ENCODE peak calls at places on chromosomes 13 and 19, in eight cellular contexts. One of them, this sample, is unnamed.

GRCh38 chr19:37992761-37993160 is 85.8 kb downstream of the SIPA1L3 start:
- DNase-seq in HCT116: no peak
- DNase-seq in HFF-Myc: no peak
- DNase-seq in endodermal cell: no peak
- DNase-seq in choroid plexus epithelial cell: no peak
- DNase-seq in dorsolateral prefrontal cortex: no peak
- DNase-seq in GM12865: no peak
- DNase-seq in brain microvascular endothelial cell: no peak
- DNase-seq in this sample: no peak

GRCh38 chr13:79349011-79349410 is 57.0 kb downstream of the RBM26 start:
- DNase-seq in endodermal cell: no peak
- DNase-seq in brain microvascular endothelial cell: no peak
- DNase-seq in HFF-Myc: no peak
- DNase-seq in GM12865: no peak
- DNase-seq in dorsolateral prefrontal cortex: no peak
- DNase-seq in choroid plexus epithelial cell: no peak
- DNase-seq in HCT116: no peak
- DNase-seq in this sample: peak

GRCh38 chr13:21014666-21015170 is 46.7 kb downstream of the LATS2 start:
- DNase-seq in HFF-Myc: peak
- DNase-seq in endodermal cell: no peak
- DNase-seq in HCT116: no peak
- DNase-seq in dorsolateral prefrontal cortex: no peak
- DNase-seq in choroid plexus epithelial cell: peak
- DNase-seq in GM12865: no peak
- DNase-seq in brain microvascular endothelial cell: peak
- DNase-seq in this sample: peak

GRCh38 chr13:98890186-98890585 is 87.7 kb downstream of the DOCK9 start:
- DNase-seq in choroid plexus epithelial cell: peak
- DNase-seq in HFF-Myc: peak
- DNase-seq in brain microvascular endothelial cell: peak
- DNase-seq in HCT116: no peak
- DNase-seq in endodermal cell: no peak
- DNase-seq in dorsolateral prefrontal cortex: peak
- DNase-seq in GM12865: no peak
- DNase-seq in this sample: peak

GRCh38 chr13:108220042-108220441 is 1.9 kb downstream of the ABHD13 start:
- DNase-seq in dorsolateral prefrontal cortex: no peak
- DNase-seq in GM12865: peak
- DNase-seq in brain microvascular endothelial cell: no peak
- DNase-seq in endodermal cell: peak
- DNase-seq in HCT116: peak
- DNase-seq in HFF-Myc: no peak
- DNase-seq in choroid plexus epithelial cell: no peak
- DNase-seq in this sample: no peak

GRCh38 chr19:21843081-21843480 is 7.1 kb upstream of the ZNF43 start:
- DNase-seq in HFF-Myc: no peak
- DNase-seq in choroid plexus epithelial cell: no peak
- DNase-seq in endodermal cell: no peak
- DNase-seq in brain microvascular endothelial cell: no peak
- DNase-seq in dorsolateral prefrontal cortex: no peak
- DNase-seq in GM12865: no peak
- DNase-seq in HCT116: no peak
- DNase-seq in this sample: no peak

GRCh38 chr13:59906413-59907027 is 257.2 kb downstream of the DIAPH3 start:
- DNase-seq in HCT116: peak
- DNase-seq in brain microvascular endothelial cell: peak
- DNase-seq in endodermal cell: no peak
- DNase-seq in GM12865: peak
- DNase-seq in dorsolateral prefrontal cortex: no peak
- DNase-seq in choroid plexus epithelial cell: peak
- DNase-seq in HFF-Myc: peak
- DNase-seq in this sample: peak

GRCh38 chr13:65472336-65472735 is 1757.8 kb downstream of the PCDH9 start:
- DNase-seq in GM12865: no peak
- DNase-seq in dorsolateral prefrontal cortex: no peak
- DNase-seq in brain microvascular endothelial cell: no peak
- DNase-seq in HFF-Myc: peak
- DNase-seq in choroid plexus epithelial cell: peak
- DNase-seq in HCT116: no peak
- DNase-seq in endodermal cell: no peak
- DNase-seq in this sample: no peak

GRCh38 chr13:34654203-34654602 is 287.9 kb upstream of the NBEA start:
- DNase-seq in GM12865: peak
- DNase-seq in HFF-Myc: no peak
- DNase-seq in HCT116: no peak
- DNase-seq in brain microvascular endothelial cell: no peak
- DNase-seq in choroid plexus epithelial cell: peak
- DNase-seq in dorsolateral prefrontal cortex: no peak
- DNase-seq in endodermal cell: peak
- DNase-seq in this sample: peak

GRCh38 chr19:58569191-58569942 is 3.8 kb downstream of the MZF1 start:
- DNase-seq in dorsolateral prefrontal cortex: peak
- DNase-seq in GM12865: no peak
- DNase-seq in endodermal cell: no peak
- DNase-seq in HCT116: no peak
- DNase-seq in HFF-Myc: no peak
- DNase-seq in choroid plexus epithelial cell: no peak
- DNase-seq in brain microvascular endothelial cell: no peak
- DNase-seq in this sample: no peak

GRCh38 chr19:29538651-29539050 is 12.9 kb downstream of the VSTM2B start:
- DNase-seq in choroid plexus epithelial cell: no peak
- DNase-seq in HCT116: no peak
- DNase-seq in endodermal cell: no peak
- DNase-seq in HFF-Myc: no peak
- DNase-seq in GM12865: no peak
- DNase-seq in brain microvascular endothelial cell: no peak
- DNase-seq in dorsolateral prefrontal cortex: peak
- DNase-seq in this sample: no peak

GRCh38 chr13:107612376-107612775 is 603.0 kb downstream of the LIG4 start:
- DNase-seq in HCT116: no peak
- DNase-seq in endodermal cell: no peak
- DNase-seq in brain microvascular endothelial cell: no peak
- DNase-seq in choroid plexus epithelial cell: no peak
- DNase-seq in GM12865: no peak
- DNase-seq in HFF-Myc: no peak
- DNase-seq in dorsolateral prefrontal cortex: no peak
- DNase-seq in this sample: no peak

GRCh38 chr13:108682714-108683113 is 53.3 kb downstream of the MYO16 start:
- DNase-seq in dorsolateral prefrontal cortex: no peak
- DNase-seq in endodermal cell: no peak
- DNase-seq in GM12865: no peak
- DNase-seq in HCT116: no peak
- DNase-seq in choroid plexus epithelial cell: no peak
- DNase-seq in brain microvascular endothelial cell: no peak
- DNase-seq in HFF-Myc: no peak
- DNase-seq in this sample: no peak

GRCh38 chr19:19997656-19998268 is 41.5 kb downstream of the ZNF682 start:
- DNase-seq in choroid plexus epithelial cell: no peak
- DNase-seq in dorsolateral prefrontal cortex: no peak
- DNase-seq in GM12865: peak
- DNase-seq in endodermal cell: peak
- DNase-seq in brain microvascular endothelial cell: no peak
- DNase-seq in HFF-Myc: no peak
- DNase-seq in HCT116: no peak
- DNase-seq in this sample: no peak

GRCh38 chr19:55095260-55096060 is 19.8 kb downstream of the EPS8L1 start:
- DNase-seq in HCT116: no peak
- DNase-seq in GM12865: no peak
- DNase-seq in brain microvascular endothelial cell: no peak
- DNase-seq in HFF-Myc: no peak
- DNase-seq in dorsolateral prefrontal cortex: no peak
- DNase-seq in endodermal cell: peak
- DNase-seq in choroid plexus epithelial cell: no peak
- DNase-seq in this sample: no peak

GRCh38 chr19:55340144-55340783 is 588 bp downstream of the KMT5C start:
- DNase-seq in brain microvascular endothelial cell: no peak
- DNase-seq in HFF-Myc: no peak
- DNase-seq in dorsolateral prefrontal cortex: no peak
- DNase-seq in HCT116: no peak
- DNase-seq in endodermal cell: peak
- DNase-seq in GM12865: peak
- DNase-seq in choroid plexus epithelial cell: no peak
- DNase-seq in this sample: no peak

GRCh38 chr19:3494559-3494958 is 5.9 kb downstream of the DOHH start:
- DNase-seq in HCT116: no peak
- DNase-seq in GM12865: no peak
- DNase-seq in dorsolateral prefrontal cortex: no peak
- DNase-seq in HFF-Myc: no peak
- DNase-seq in endodermal cell: no peak
- DNase-seq in brain microvascular endothelial cell: no peak
- DNase-seq in choroid plexus epithelial cell: no peak
- DNase-seq in this sample: no peak

GRCh38 chr13:66972659-66973058 is 257.5 kb downstream of the PCDH9 start:
- DNase-seq in choroid plexus epithelial cell: peak
- DNase-seq in HCT116: no peak
- DNase-seq in dorsolateral prefrontal cortex: no peak
- DNase-seq in HFF-Myc: no peak
- DNase-seq in brain microvascular endothelial cell: no peak
- DNase-seq in endodermal cell: no peak
- DNase-seq in GM12865: no peak
- DNase-seq in this sample: peak

GRCh38 chr13:27367570-27367969 is 56.8 kb upstream of the GTF3A start:
- DNase-seq in HFF-Myc: no peak
- DNase-seq in GM12865: no peak
- DNase-seq in endodermal cell: no peak
- DNase-seq in brain microvascular endothelial cell: no peak
- DNase-seq in choroid plexus epithelial cell: no peak
- DNase-seq in dorsolateral prefrontal cortex: no peak
- DNase-seq in HCT116: no peak
- DNase-seq in this sample: no peak

GRCh38 chr19:41325640-41325946 is 15.6 kb downstream of the CCDC97 start:
- DNase-seq in endodermal cell: no peak
- DNase-seq in GM12865: no peak
- DNase-seq in HCT116: no peak
- DNase-seq in choroid plexus epithelial cell: no peak
- DNase-seq in brain microvascular endothelial cell: no peak
- DNase-seq in HFF-Myc: no peak
- DNase-seq in dorsolateral prefrontal cortex: no peak
- DNase-seq in this sample: no peak

GRCh38 chr19:41325947-41326706 is 16.2 kb downstream of the CCDC97 start:
- DNase-seq in brain microvascular endothelial cell: peak
- DNase-seq in dorsolateral prefrontal cortex: no peak
- DNase-seq in GM12865: peak
- DNase-seq in HFF-Myc: no peak
- DNase-seq in HCT116: no peak
- DNase-seq in endodermal cell: peak
- DNase-seq in choroid plexus epithelial cell: peak
- DNase-seq in this sample: peak

GRCh38 chr19:41324231-41324702 is 14.3 kb downstream of the CCDC97 start:
- DNase-seq in choroid plexus epithelial cell: peak
- DNase-seq in GM12865: no peak
- DNase-seq in HFF-Myc: no peak
- DNase-seq in endodermal cell: peak
- DNase-seq in dorsolateral prefrontal cortex: no peak
- DNase-seq in brain microvascular endothelial cell: no peak
- DNase-seq in HCT116: no peak
- DNase-seq in this sample: no peak

GRCh38 chr19:41323430-41324125 is 13.6 kb downstream of the CCDC97 start:
- DNase-seq in HCT116: no peak
- DNase-seq in endodermal cell: peak
- DNase-seq in choroid plexus epithelial cell: peak
- DNase-seq in GM12865: no peak
- DNase-seq in dorsolateral prefrontal cortex: no peak
- DNase-seq in brain microvascular endothelial cell: peak
- DNase-seq in HFF-Myc: peak
- DNase-seq in this sample: peak

GRCh38 chr19:41324921-41325639 is 15.1 kb downstream of the CCDC97 start:
- DNase-seq in dorsolateral prefrontal cortex: no peak
- DNase-seq in GM12865: no peak
- DNase-seq in choroid plexus epithelial cell: peak
- DNase-seq in endodermal cell: peak
- DNase-seq in brain microvascular endothelial cell: peak
- DNase-seq in HFF-Myc: no peak
- DNase-seq in HCT116: no peak
- DNase-seq in this sample: peak
- H3K4me3 ChIP-seq in dorsolateral prefrontal cortex: peak
- H3K4me3 ChIP-seq in GM12865: no peak
- H3K4me3 ChIP-seq in choroid plexus epithelial cell: peak
- H3K4me3 ChIP-seq in endodermal cell: peak
- H3K4me3 ChIP-seq in brain microvascular endothelial cell: peak
- H3K4me3 ChIP-seq in HFF-Myc: no peak
- H3K4me3 ChIP-seq in HCT116: no peak
- H3K4me3 ChIP-seq in this sample: no peak

DNA sequence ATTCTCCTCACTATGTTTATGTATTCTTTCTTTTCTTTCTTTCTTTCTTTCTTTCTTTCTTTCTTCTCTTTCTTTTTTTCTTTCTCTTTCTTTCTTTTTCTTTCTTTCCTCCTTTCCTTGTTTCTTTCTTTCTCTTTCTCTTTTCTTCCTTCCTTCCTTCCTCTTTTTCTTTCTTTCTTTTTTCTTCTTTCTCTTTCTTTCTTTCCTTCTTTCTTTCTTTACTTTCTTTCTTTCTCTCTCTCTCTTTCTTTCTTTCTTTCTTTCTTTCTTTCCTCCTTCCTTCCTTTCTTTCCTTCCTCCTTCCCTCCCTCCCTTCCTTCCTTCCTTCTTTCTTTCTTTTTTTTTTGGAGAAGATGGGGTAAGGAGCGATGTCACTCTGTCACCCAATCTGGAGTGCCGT is 1405.5 kb downstream of the SLITRK5 start:
- DNase-seq in HCT116: no peak
- DNase-seq in brain microvascular endothelial cell: no peak
- DNase-seq in GM12865: no peak
- DNase-seq in dorsolateral prefrontal cortex: no peak
- DNase-seq in choroid plexus epithelial cell: no peak
- DNase-seq in endodermal cell: no peak
- DNase-seq in HFF-Myc: no peak
- DNase-seq in this sample: no peak
- TF ChIP-seq CTCF in HCT116: no peak
- TF ChIP-seq CTCF in brain microvascular endothelial cell: no peak
- TF ChIP-seq CTCF in GM12865: no peak
- TF ChIP-seq CTCF in dorsolateral prefrontal cortex: no peak
- TF ChIP-seq CTCF in choroid plexus epithelial cell: no peak
- TF ChIP-seq CTCF in endodermal cell: no peak
- TF ChIP-seq CTCF in HFF-Myc: no peak
- TF ChIP-seq CTCF in this sample: no peak

DNA sequence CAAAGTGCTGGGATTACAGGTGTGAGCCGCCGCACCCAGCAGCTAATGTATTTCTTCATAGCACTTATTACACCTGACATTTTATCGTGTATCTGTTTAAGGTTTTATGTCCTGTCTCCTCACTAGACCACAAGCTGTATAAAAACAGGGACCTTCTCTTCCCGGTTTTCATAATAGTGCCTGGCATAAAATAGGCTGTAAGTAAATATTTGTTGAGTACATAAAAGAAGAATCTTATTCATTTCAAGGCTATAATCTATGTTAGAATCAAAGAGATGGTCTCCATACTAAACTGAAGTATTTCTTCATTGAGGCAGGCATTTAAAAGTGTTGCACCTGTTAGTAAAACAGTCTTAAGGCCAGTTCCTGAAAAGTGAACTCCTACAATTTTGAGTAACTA is 194.0 kb downstream of the SHISA2 start:
- DNase-seq in endodermal cell: no peak
- DNase-seq in HCT116: no peak
- DNase-seq in GM12865: no peak
- DNase-seq in brain microvascular endothelial cell: no peak
- DNase-seq in dorsolateral prefrontal cortex: no peak
- DNase-seq in HFF-Myc: no peak
- DNase-seq in choroid plexus epithelial cell: no peak
- DNase-seq in this sample: no peak
- H3K4me3 ChIP-seq in endodermal cell: no peak
- H3K4me3 ChIP-seq in HCT116: no peak
- H3K4me3 ChIP-seq in GM12865: no peak
- H3K4me3 ChIP-seq in brain microvascular endothelial cell: no peak
- H3K4me3 ChIP-seq in dorsolateral prefrontal cortex: no peak
- H3K4me3 ChIP-seq in HFF-Myc: no peak
- H3K4me3 ChIP-seq in choroid plexus epithelial cell: no peak
- H3K4me3 ChIP-seq in this sample: no peak

GRCh38 chr13:40668335-40668734 is 1.9 kb upstream of the FOXO1 start:
- DNase-seq in endodermal cell: peak
- DNase-seq in HCT116: no peak
- DNase-seq in dorsolateral prefrontal cortex: no peak
- DNase-seq in HFF-Myc: no peak
- DNase-seq in GM12865: peak
- DNase-seq in choroid plexus epithelial cell: no peak
- DNase-seq in brain microvascular endothelial cell: no peak
- DNase-seq in this sample: no peak
- TF ChIP-seq CTCF in endodermal cell: peak
- TF ChIP-seq CTCF in HCT116: peak
- TF ChIP-seq CTCF in dorsolateral prefrontal cortex: no peak
- TF ChIP-seq CTCF in HFF-Myc: peak
- TF ChIP-seq CTCF in GM12865: peak
- TF ChIP-seq CTCF in choroid plexus epithelial cell: peak
- TF ChIP-seq CTCF in brain microvascular endothelial cell: peak
- TF ChIP-seq CTCF in this sample: peak

This sample was measured in astrocyte of the spinal cord.